ENCODE peak calls at places on chromosomes 7 and 10, in six cellular contexts. M, X, K, C, D and L are unnamed samples.

GRCh38 chr10:68073631-68074403 is 1.3 kb downstream of the HERC4 start:
- DNase-seq in C (no peak), K (no peak), D (no peak), M (peak), X (no peak), L (peak)

GRCh38 chr10:80472234-80473095 is 18.4 kb downstream of the TSPAN14 start:
- DNase-seq in X (no peak), K (peak), M (peak), D (no peak), C (no peak), L (peak)

GRCh38 chr7:33446551-33446950 is 317.2 kb downstream of the BBS9 start:
- DNase-seq in C (no peak), K (no peak), D (no peak), X (no peak), M (no peak), L (no peak)

GRCh38 chr10:44988957-44989620 is 10.5 kb upstream of the DEPP1 start:
- DNase-seq in M (no peak), X (no peak), D (no peak), K (no peak), C (no peak), L (no peak)

GRCh38 chr10:111079781-111080180 is 3.0 kb downstream of the ADRA2A start:
- DNase-seq in C (no peak), K (no peak), M (no peak), D (no peak), X (no peak), L (no peak)

GRCh38 chr7:85030893-85031292 is 156.0 kb downstream of the SEMA3D start:
- DNase-seq in C (peak), M (peak), D (peak), K (no peak), X (no peak), L (peak)

GRCh38 chr7:98254951-98255610 is 3.0 kb upstream of the TECPR1 start:
- DNase-seq in K (no peak), C (no peak), X (no peak), M (no peak), D (no peak), L (no peak)

GRCh38 chr10:103120977-103121735 is 71.9 kb downstream of the NT5C2 start:
- DNase-seq in K (no peak), M (peak), D (no peak), X (no peak), C (no peak), L (peak)

GRCh38 chr10:76514891-76515290 is 1083.5 kb downstream of the LRMDA start:
- DNase-seq in D (no peak), M (no peak), C (no peak), K (no peak), X (no peak), L (no peak)

GRCh38 chr7:84190016-84190705 is 4.4 kb downstream of the SEMA3A start:
- DNase-seq in D (no peak), X (no peak), K (no peak), C (no peak), M (peak), L (no peak)

DNA sequence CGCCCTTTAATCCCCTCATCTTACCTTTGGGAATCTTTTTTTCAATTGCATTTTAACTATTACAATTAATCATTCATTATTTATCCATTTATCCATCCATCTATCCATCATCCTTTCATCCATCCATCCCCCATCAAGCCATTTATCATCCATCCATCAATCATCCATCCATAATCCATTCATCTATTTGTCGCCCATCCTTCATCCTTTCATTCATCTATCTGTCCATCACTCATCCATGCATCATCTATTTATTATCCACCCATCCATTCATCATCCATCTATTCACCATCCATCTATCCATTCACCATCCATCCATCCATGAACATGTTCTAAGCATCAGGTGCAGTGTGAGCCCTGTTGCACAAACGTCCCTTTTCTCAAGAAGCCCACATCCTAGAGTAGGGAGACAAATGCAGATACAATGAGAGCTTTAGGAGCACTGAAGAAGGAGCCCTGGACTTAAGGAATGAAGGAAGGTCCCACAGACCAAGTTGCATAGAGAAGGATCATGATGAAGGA is 199.5 kb downstream of the ADAM12 start:
- DNase-seq in C (no peak), M (no peak), D (no peak), K (no peak), X (no peak), L (no peak)
- H3K4me3 ChIP-seq in C (no peak), M (no peak), D (no peak), K (no peak), X (no peak), L (no peak)

DNA sequence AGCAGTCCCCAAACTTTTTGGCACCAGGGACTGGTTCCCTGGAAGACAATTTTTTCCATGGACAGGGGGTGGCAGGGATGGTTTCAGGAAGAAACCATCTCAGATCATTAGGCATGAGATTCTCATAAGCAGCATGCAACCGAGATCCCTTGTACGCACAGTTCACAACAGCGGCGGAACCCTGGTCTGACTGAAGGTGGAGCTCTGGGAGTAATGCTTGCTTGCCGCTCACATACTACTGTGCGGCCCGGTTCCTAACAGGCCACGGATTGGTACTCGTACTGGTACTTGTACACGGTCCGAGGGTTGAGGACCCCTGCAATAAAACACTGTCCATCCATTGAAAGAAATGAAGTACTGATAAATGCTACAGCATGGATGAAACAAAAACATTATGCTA is 32.8 kb downstream of the MKRN1 start:
- DNase-seq in K (no peak), M (no peak), D (no peak), C (no peak), X (no peak), L (no peak)
- TF ChIP-seq CTCF in K (no peak), M (no peak), D (no peak), C (no peak), X (no peak), L (no peak)

DNA sequence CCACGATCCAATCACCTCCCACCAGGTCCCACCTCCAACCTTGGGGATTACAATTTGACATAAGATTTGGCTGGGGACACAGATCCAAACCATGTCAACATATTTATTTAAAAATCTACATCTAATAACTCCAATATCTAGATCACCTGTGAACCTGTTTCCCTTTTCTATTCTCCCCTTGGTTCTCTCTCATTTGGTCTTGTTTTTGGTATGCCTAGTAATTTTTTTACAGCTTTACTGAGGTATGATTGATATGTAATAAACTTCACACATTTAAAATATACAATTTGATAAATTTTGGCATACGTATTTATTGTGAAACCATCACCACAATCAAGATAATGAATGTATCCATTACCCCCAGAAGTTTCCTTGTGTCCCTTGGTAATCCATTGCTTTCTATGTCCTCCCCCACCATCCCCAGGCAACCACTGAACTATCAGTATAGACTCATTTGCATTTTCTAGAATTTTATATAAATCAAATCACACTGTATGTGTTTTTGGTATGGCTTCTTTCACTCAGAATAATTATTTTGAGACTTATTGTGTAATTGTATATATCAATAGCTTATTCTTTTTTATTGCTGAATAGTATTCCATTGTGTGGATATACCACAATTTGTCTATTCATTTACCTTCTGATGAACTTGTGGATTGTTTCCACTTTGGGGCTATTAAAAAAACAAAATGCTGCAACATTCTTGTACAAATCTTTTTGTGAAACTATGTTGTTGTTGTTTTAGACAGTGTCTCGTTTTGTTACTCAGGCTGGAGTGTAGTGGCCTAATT is 45.2 kb upstream of the NUB1 start:
- DNase-seq in D (no peak), M (no peak), K (no peak), C (no peak), X (no peak), L (no peak)
- H3K4me3 ChIP-seq in D (no peak), M (no peak), K (no peak), C (no peak), X (no peak), L (no peak)

GRCh38 chr7:38411404-38411803 is 138.0 kb upstream of the TARP start:
- DNase-seq in M (peak), D (peak), K (no peak), C (no peak), X (no peak), L (peak)
- TF ChIP-seq CTCF in M (peak), D (peak), K (no peak), C (peak), X (no peak), L (peak)

GRCh38 chr7:13979671-13980438 is 9.6 kb downstream of the ETV1 start:
- DNase-seq in X (no peak), M (peak), K (no peak), C (no peak), D (no peak), L (peak)

GRCh38 chr7:13984831-13985685 is 4.4 kb downstream of the ETV1 start:
- DNase-seq in K (no peak), M (no peak), X (no peak), C (no peak), D (peak), L (no peak)

GRCh38 chr7:13981070-13981469 is 8.4 kb downstream of the ETV1 start:
- DNase-seq in D (peak), X (no peak), K (no peak), M (peak), C (peak), L (peak)

GRCh38 chr7:13982940-13983677 is 6.4 kb downstream of the ETV1 start:
- DNase-seq in M (peak), D (no peak), C (no peak), X (no peak), K (no peak), L (peak)

GRCh38 chr7:13980474-13980873 is 9.0 kb downstream of the ETV1 start:
- DNase-seq in K (no peak), X (no peak), D (no peak), C (no peak), M (peak), L (no peak)
- H3K4me3 ChIP-seq in K (no peak), X (peak), D (no peak), C (no peak), M (peak), L (peak)

DNA sequence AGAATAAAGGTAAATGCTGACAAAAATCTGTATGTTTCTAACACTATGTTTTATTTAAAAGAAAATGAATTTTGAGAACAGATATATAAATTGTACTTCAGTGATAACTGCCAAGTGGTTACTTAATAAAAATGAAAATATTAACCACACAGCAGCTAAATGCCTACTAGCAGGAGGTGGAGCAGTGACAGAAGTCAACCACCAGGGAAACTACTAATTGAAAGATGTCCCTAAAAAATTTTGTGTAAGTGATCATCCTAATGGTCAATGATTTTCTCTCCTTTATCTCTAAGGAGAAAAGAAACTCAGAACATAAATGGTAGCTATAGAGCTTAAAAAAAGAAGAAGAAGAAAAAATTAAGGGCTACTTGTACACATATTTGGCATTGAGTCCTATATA is 22.9 kb downstream of the WNT16 start:
- DNase-seq in K (no peak), X (no peak), M (no peak), D (no peak), C (no peak), L (no peak)
- TF ChIP-seq CTCF in K (no peak), X (peak), M (peak), D (peak), C (no peak), L (peak)

GRCh38 chr7:19101911-19102310 is 15.5 kb downstream of the TWIST1 start:
- DNase-seq in M (peak), K (no peak), X (no peak), C (no peak), D (no peak), L (no peak)

GRCh38 chr7:19099924-19100323 is 17.5 kb downstream of the TWIST1 start:
- DNase-seq in K (no peak), C (no peak), X (no peak), M (no peak), D (no peak), L (no peak)

GRCh38 chr7:19105546-19105945 is 11.9 kb downstream of the TWIST1 start:
- DNase-seq in C (no peak), X (no peak), K (no peak), M (no peak), D (no peak), L (no peak)

GRCh38 chr7:19106308-19107141 is 10.9 kb downstream of the TWIST1 start:
- DNase-seq in X (no peak), C (no peak), K (no peak), M (no peak), D (peak), L (no peak)

GRCh38 chr7:19102884-19103283 is 14.6 kb downstream of the TWIST1 start:
- DNase-seq in M (no peak), K (no peak), C (no peak), D (no peak), X (no peak), L (no peak)
- H3K4me3 ChIP-seq in M (no peak), K (no peak), C (no peak), D (no peak), X (no peak), L (no peak)

GRCh38 chr7:128676665-128677064 is 4.6 kb downstream of the GARIN1A start:
- DNase-seq in C (no peak), X (no peak), D (no peak), K (no peak), M (no peak), L (no peak)

GRCh38 chr7:128673571-128673970 is 1.5 kb downstream of the GARIN1A start:
- DNase-seq in X (no peak), K (no peak), C (no peak), M (no peak), D (no peak), L (no peak)

GRCh38 chr7:128671992-128672391 is at the start of gene GARIN1A:
- DNase-seq in D (no peak), M (no peak), C (no peak), X (no peak), K (no peak), L (no peak)

DNA sequence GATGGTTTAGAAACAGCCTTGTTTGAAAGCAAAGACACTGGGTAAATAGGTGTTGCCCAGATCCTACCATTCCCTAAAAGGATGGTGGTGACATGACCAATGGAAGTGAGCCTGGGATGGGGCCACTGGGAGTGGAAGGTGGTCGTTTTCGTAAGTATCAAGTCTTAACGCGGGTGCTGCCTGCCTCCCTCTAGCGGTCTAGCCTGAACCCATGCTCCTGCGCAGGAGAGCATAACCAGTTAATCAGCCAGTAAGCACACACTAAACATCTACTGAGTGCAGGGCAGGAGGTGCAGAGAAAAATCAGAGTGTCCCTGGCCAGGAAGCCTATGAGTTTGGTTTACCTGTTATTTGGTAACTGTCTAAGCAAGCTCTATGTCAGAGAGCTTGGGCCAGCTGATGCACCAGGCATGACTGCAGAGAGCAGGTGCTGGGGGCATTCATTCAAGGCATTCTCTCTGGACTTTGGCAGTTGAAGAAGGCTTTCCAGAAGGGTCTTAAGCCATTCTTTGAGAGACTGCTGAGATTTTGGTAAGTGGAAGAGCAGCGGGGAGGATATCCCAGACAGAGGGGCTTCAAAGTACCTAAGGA is 930 bp downstream of the GARIN1A start:
- DNase-seq in C (no peak), M (peak), K (no peak), X (no peak), D (peak), L (peak)
- TF ChIP-seq CTCF in C (peak), M (peak), K (peak), X (peak), D (peak), L (peak)

GRCh38 chr7:74452748-74453320 is 872 bp upstream of the GTF2IRD1 start:
- DNase-seq in D (no peak), C (no peak), M (peak), X (no peak), K (peak), L (no peak)

GRCh38 chr7:74454059-74454947 is 597 bp downstream of the GTF2IRD1 start:
- DNase-seq in M (no peak), K (no peak), X (no peak), C (no peak), D (no peak), L (no peak)

GRCh38 chr7:74454948-74455804 is 1.5 kb downstream of the GTF2IRD1 start:
- DNase-seq in X (no peak), C (no peak), K (peak), D (no peak), M (no peak), L (no peak)

GRCh38 chr7:74455933-74456332 is 2.2 kb downstream of the GTF2IRD1 start:
- DNase-seq in M (peak), D (no peak), K (no peak), C (no peak), X (no peak), L (peak)

DNA sequence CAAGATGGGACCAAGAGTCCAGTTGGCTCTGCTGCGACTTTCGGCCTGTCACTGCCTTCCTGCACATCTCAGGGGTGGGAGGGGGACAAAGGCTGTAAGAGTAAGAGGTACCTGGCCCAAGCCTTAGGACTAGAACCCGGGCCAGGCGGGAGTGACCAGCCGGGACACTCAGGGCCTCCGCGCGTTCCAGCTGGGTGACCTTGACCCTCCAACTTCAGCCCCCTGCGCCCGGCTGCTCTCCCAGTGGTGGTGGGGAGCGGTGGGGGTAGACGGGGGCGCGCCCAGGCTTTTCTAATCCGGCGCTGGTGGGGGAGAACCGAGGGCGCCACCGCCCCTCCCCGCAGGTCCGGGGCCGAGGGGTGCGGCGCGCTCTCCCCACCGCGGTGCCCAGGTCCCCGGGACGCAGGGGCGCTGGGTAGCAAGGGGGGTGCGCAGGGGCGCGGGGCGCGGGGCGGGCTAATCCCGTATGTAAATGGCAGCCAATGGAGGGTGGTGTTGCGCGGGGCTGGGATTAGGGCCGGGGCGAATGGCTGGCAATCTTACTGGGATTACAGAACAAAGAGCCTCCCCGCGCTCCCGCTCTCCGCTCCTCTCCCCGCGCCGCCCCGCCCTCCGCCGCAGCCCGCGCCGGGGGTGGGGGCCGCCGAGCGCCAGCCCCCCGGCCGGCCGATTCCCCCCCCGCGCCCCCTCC is at the start of gene GTF2IRD1:
- DNase-seq in C (no peak), D (peak), X (no peak), K (peak), M (peak), L (peak)
- H3K4me3 ChIP-seq in C (peak), D (peak), X (peak), K (peak), M (peak), L (peak)